ENCODE peak calls at places on chromosomes 13 and 19, in four cellular contexts. V, U, T and I are unnamed samples.

GRCh38 chr19:45906221-45906620 is 3.8 kb upstream of the MYPOP start:
- DNase-seq in V (no peak), T (no peak), U (no peak), I (no peak)

GRCh38 chr13:106110241-106110855 is 425.1 kb downstream of the EFNB2 start:
- DNase-seq in V (no peak), T (no peak), U (no peak), I (no peak)

GRCh38 chr13:110106726-110107125 is 200.2 kb downstream of the COL4A1 start:
- DNase-seq in V (no peak), T (peak), U (peak), I (no peak)

GRCh38 chr19:4636151-4636717 is 3.1 kb upstream of the TNFAIP8L1 start:
- DNase-seq in T (peak), V (peak), U (peak), I (peak)

GRCh38 chr13:64278493-64278892 is 2862.8 kb upstream of the PCDH20 start:
- DNase-seq in T (no peak), V (no peak), U (no peak), I (no peak)

GRCh38 chr19:57559008-57559403 is 657 bp downstream of the ZNF550 start:
- DNase-seq in U (no peak), T (peak), V (no peak), I (no peak)

GRCh38 chr13:66689628-66690027 is 540.5 kb downstream of the PCDH9 start:
- DNase-seq in T (no peak), V (no peak), U (no peak), I (no peak)

GRCh38 chr19:45473366-45474190 is 5.8 kb downstream of the FOSB start:
- DNase-seq in V (no peak), T (no peak), U (no peak), I (no peak)

GRCh38 chr13:71621152-71622124 is 245.6 kb downstream of the DACH1 start:
- DNase-seq in U (no peak), T (no peak), V (no peak), I (no peak)

GRCh38 chr19:50178859-50179537 is 15.9 kb upstream of the IZUMO2 start:
- DNase-seq in U (no peak), V (no peak), T (no peak), I (no peak)

GRCh38 chr13:64397699-64398098 is 2832.4 kb downstream of the PCDH9 start:
- DNase-seq in T (no peak), V (no peak), U (no peak), I (no peak)

GRCh38 chr19:33686687-33687541 is 65.2 kb downstream of the CHST8 start:
- DNase-seq in V (no peak), T (no peak), U (no peak), I (no peak)

GRCh38 chr13:114081761-114082681 is 50.4 kb downstream of the RASA3 start:
- DNase-seq in T (no peak), U (peak), V (no peak), I (peak)

GRCh38 chr13:81714513-81714912 is 1373.6 kb upstream of the SPRY2 start:
- DNase-seq in V (no peak), T (no peak), U (no peak), I (no peak)

GRCh38 chr13:110305949-110306339 is 1.0 kb downstream of the COL4A1 start:
- DNase-seq in T (no peak), V (no peak), U (peak), I (no peak)

GRCh38 chr13:99406799-99407201 is 94.5 kb upstream of the TM9SF2 start:
- DNase-seq in V (no peak), T (no peak), U (no peak), I (no peak)

GRCh38 chr19:3975144-3975543 is 4.2 kb upstream of the DAPK3 start:
- DNase-seq in U (no peak), T (no peak), V (no peak), I (no peak)

GRCh38 chr19:36136975-36137686 is 2.7 kb upstream of the CAPNS1 start:
- DNase-seq in V (no peak), T (peak), U (peak), I (peak)

GRCh38 chr19:28710278-28710677 is 502.7 kb downstream of the UQCRFS1 start:
- DNase-seq in U (no peak), T (no peak), V (no peak), I (no peak)

GRCh38 chr19:50720181-50720920 is 749 bp upstream of the SHANK1 start:
- DNase-seq in U (no peak), V (no peak), T (no peak), I (no peak)

GRCh38 chr13:21478881-21479808 is 20.0 kb upstream of the ZDHHC20 start:
- DNase-seq in U (no peak), T (peak), V (peak), I (no peak)

GRCh38 chr13:33637978-33638743 is 179.8 kb upstream of the RFC3 start:
- DNase-seq in V (no peak), U (no peak), T (no peak), I (no peak)

GRCh38 chr19:31976775-31977536 is 368.5 kb upstream of the ZNF507 start:
- DNase-seq in V (no peak), U (no peak), T (no peak), I (no peak)

GRCh38 chr19:5108866-5109265 is 140.0 kb downstream of the KDM4B start:
- DNase-seq in U (no peak), T (no peak), V (no peak), I (no peak)

GRCh38 chr19:54133312-54133956 is 4.1 kb upstream of the CNOT3 start:
- DNase-seq in V (no peak), U (no peak), T (no peak), I (no peak)

GRCh38 chr13:110396913-110397379 is 89.9 kb downstream of the COL4A2 start:
- DNase-seq in U (peak), V (no peak), T (peak), I (peak)

GRCh38 chr19:15015946-15016542 is 33.2 kb upstream of the CASP14 start:
- DNase-seq in V (no peak), U (no peak), T (no peak), I (no peak)

GRCh38 chr19:4267101-4267900 is 11.8 kb upstream of the SHD start:
- DNase-seq in V (peak), T (peak), U (no peak), I (peak)

GRCh38 chr19:46378268-46378667 is 31.4 kb downstream of the PPP5C start:
- DNase-seq in V (no peak), U (no peak), T (no peak), I (no peak)

GRCh38 chr13:24035411-24035810 is 125.1 kb upstream of the SPATA13 start:
- DNase-seq in T (no peak), U (no peak), V (no peak), I (no peak)

DNA sequence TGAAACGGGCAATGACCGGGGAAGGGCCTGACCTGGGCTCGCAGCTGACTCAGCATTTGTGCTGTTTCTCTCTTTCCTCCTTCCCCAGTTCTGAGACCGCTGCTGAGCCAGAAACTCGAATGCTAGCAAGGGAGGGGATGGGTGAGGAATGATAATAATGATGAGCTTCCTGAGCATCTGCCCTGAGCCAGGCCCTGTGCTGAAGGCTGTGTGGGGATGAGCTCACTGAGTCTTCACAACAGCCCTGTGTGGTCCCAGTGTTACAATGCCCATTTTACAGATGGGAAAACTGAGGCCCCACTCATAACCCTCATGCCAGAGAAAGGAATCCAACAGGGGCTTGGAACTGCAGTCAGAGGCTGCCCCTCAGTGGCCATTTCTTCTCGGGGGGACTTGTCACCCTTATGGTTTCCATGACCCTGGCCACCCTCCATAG is 8.1 kb downstream of the SULT2B1 start:
- DNase-seq in U (no peak), T (no peak), V (no peak), I (no peak)
- H3K27ac ChIP-seq in U (no peak), T (no peak), V (no peak), I (no peak)

GRCh38 chr13:25752957-25753540 is 298.8 kb downstream of the SHISA2 start:
- DNase-seq in U (no peak), V (no peak), T (peak), I (peak)
- H3K27ac ChIP-seq in U (no peak), V (no peak), T (no peak), I (no peak)

DNA sequence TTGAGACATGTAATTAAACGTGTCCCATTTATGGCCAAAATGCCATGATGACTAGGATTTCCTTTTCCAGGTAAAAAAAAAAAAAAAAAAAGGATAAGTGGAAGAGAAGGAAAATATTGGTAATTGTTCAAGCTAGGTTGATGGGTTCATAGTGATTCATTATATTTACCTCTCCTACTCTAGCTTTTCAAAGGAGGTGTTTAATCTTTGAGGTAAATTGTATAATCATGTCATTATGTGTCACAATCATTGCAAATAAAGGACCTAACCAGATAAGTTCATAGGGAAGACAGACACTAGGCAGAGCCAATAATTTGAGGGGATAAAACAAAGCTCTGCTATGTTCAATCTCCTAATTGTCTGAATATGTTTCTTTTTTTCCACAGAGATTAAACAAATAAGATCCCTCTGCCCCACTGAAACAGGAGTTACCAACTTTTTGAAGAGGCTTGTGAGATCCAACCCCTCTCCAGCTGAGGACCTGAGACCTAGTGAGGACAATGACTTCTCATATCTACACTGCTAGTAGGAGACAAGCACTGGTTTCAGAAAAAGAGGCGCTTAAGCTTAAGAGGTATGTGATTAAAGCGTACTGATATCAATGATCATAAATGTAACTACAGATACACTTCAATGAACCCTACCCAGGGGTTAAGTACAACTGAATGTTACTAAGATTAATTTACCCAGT is 61.4 kb downstream of the USP12 start:
- DNase-seq in U (no peak), V (no peak), T (no peak), I (no peak)
- H3K27ac ChIP-seq in U (no peak), V (no peak), T (no peak), I (no peak)

DNA sequence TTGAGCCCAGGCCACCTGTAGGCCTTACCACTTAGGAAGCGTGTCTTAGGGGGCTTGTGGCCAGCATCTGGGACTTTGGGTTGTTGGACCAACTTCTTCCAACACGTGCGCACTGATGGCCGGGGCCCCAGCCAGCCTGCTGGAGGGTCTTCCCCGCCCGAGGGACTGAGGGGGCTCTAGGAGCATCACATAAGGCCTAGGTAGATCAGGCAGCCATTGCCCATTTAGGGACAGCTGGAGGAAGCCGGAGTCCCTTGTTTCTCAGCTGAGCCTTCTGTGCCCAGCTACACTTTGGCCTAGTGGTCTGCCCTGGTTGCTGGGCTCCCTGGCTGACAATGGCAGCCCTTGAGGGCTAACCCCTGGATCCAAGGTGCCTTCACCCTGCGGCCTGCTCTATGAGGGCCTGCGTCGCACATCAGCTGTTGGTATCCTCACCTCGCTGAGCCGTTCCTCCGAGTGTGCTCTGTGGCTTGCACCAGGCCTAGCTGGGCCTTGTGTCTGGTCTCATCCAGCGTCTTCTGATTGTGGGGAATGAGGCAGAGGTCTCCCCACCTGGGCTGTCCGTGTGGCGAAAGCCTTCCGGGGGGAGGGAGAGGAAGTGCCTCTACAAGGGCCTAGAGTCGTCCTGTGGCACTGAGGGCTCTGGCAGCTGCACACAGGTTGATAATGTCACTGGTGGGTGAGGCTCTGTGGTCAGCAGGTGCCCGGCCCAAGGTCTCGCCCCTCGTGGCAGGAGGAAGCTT is 1.3 kb downstream of the RAB11B start:
- DNase-seq in T (no peak), V (no peak), U (peak), I (peak)
- H3K27ac ChIP-seq in T (peak), V (peak), U (peak), I (peak)